ENCODE peak calls at places on chromosomes 3 and 15, in eight cellular contexts. L is omental fat pad; N is stimulated activated effector memory CD8-positive, alpha-beta T cell treated with anti-CD3 and anti-CD28 coated beads, Interleukin-12 subunit alpha, Interleukin-12 subunit beta, amount 100 ng/mL, for 72 hours; P is anterior cingulate cortex; O is RPMI7951; A is stimulated activated CD8-positive, alpha-beta memory T cell treated with anti-CD3 and anti-CD28 coated beads, Interleukin-12 subunit alpha, Interleukin-12 subunit beta, amount 100 ng/mL, for 1 hour; M is EH; V is B cell. H is an unnamed sample.
A peak's percentile ranks its signal among the peaks of the same experiment; 100 is the strongest.

GRCh38 chr3:175238848-175239247 is 379.7 kb downstream of the NAALADL2 start:
- DNase-seq in M (no peak), V (no peak), O (no peak), L (no peak), N (no peak), P (no peak), A (no peak), H (no peak)

GRCh38 chr15:94282269-94283250 is 51.2 kb downstream of the MCTP2 start:
- DNase-seq in A (no peak), P (no peak), O (peak; percentile 40), N (no peak), L (no peak), M (no peak), V (no peak), H (no peak)

GRCh38 chr3:8529738-8530525 is 28.3 kb downstream of the LMCD1 start:
- DNase-seq in V (no peak), O (peak; percentile 76), A (no peak), M (peak; percentile 67), L (no peak), P (no peak), N (no peak), H (no peak)

GRCh38 chr15:77034620-77035467 is 36.1 kb downstream of the TSPAN3 start:
- DNase-seq in M (peak; percentile 16), N (no peak), L (no peak), V (peak; percentile 69), O (no peak), A (no peak), P (no peak), H (peak; percentile 63)

GRCh38 chr3:149455989-149456388 is 18.5 kb upstream of the TM4SF4 start:
- DNase-seq in A (no peak), P (no peak), O (no peak), V (no peak), L (no peak), N (no peak), M (no peak), H (no peak)

GRCh38 chr3:28799084-28799483 is 450.5 kb upstream of the AZI2 start:
- DNase-seq in V (no peak), L (no peak), O (no peak), M (peak; percentile 8), N (no peak), P (no peak), A (no peak), H (no peak)

GRCh38 chr3:196163687-196164493 is 47.3 kb downstream of the ZDHHC19 start:
- DNase-seq in M (no peak), A (no peak), V (no peak), N (no peak), L (no peak), O (peak; percentile 30), P (no peak), H (no peak)

GRCh38 chr3:125609384-125609783 is 14.1 kb upstream of the OSBPL11 start:
- DNase-seq in O (no peak), L (no peak), N (no peak), M (no peak), A (no peak), P (no peak), V (no peak), H (no peak)

GRCh38 chr3:124784686-124785382 is 54.6 kb downstream of the UMPS start:
- DNase-seq in A (no peak), O (peak; percentile 89), N (no peak), M (no peak), V (no peak), P (peak; percentile 33), L (no peak), H (peak; percentile 36)

GRCh38 chr3:122078235-122078935 is 23.2 kb downstream of the CD86 start:
- DNase-seq in P (no peak), M (no peak), A (no peak), N (no peak), V (no peak), L (no peak), O (no peak), H (no peak)

H was measured in ascending aorta.